ENCODE peak calls at places on chromosomes 2 and 18, in seven cellular contexts. H is frontal cortex; Z is glomerular endothelial cell; M is activated CD4-positive, CD25-positive, alpha-beta regulatory T cell; Q is AG09319; R is heart left ventricle; S is RWPE1. A is an unnamed sample.

GRCh38 chr2:241156997-241157441 is 6.8 kb downstream of the PPP1R7 start:
- DNase-seq in H (no peak), Z (no peak), M (no peak), Q (no peak), R (no peak), S (no peak), A (no peak)

GRCh38 chr18:46672062-46672970 is 15.3 kb upstream of the LOXHD1 start:
- DNase-seq in H (no peak), Z (no peak), M (no peak), Q (no peak), R (no peak), S (no peak), A (no peak)

GRCh38 chr2:42927334-42928160 is 135.2 kb upstream of the HAAO start:
- DNase-seq in H (no peak), Z (no peak), M (no peak), Q (no peak), R (peak; percentile 74), S (no peak), A (no peak)

GRCh38 chr2:200777275-200777674 is 34.4 kb upstream of the BZW1 start:
- DNase-seq in H (no peak), Z (no peak), M (no peak), Q (no peak), R (no peak), S (no peak), A (no peak)

GRCh38 chr2:228535396-228535795 is 353.9 kb upstream of the SPHKAP start:
- DNase-seq in H (no peak), Z (no peak), M (no peak), Q (no peak), R (no peak), S (no peak), A (no peak)

GRCh38 chr18:46574740-46575108 is 82.3 kb downstream of the LOXHD1 start:
- DNase-seq in H (no peak), Z (no peak), M (no peak), Q (no peak), R (no peak), S (no peak), A (no peak)

GRCh38 chr2:27664245-27664574 is 521 bp downstream of the SLC4A1AP start:
- DNase-seq in H (no peak), Z (no peak), M (no peak), Q (no peak), R (no peak), S (no peak), A (no peak)

GRCh38 chr2:25122367-25122766 is 46.0 kb downstream of the POMC start:
- DNase-seq in H (no peak), Z (no peak), M (no peak), Q (no peak), R (no peak), S (no peak), A (no peak)

GRCh38 chr18:79756143-79756500 is 41.6 kb upstream of the KCNG2 start:
- DNase-seq in H (no peak), Z (no peak), M (no peak), Q (no peak), R (no peak), S (no peak), A (no peak)

A was measured in fibroblast of the conjunctiva.